ENCODE peak calls at places on chromosomes 16 and 17, in eight cellular contexts. P is PC-3; V is NCI-H1092; N is GM10248; I is mucosa of descending colon; M is anterior cingulate cortex; Q is activated CD4-positive, alpha-beta T cell treated with anti-CD3 and anti-CD28 coated beads, Interleukin-2, amount 10 ng/mL, durations not matched to agents 7 days and 5 days; J is HEK293T. O is an unnamed sample.

GRCh38 chr17:73118876-73119485 is 26.5 kb upstream of the SLC39A11 start:
- DNase-seq in P (no peak), V (peak), N (no peak), J (no peak), I (no peak), M (no peak), Q (no peak), O (no peak)

GRCh38 chr17:81387235-81388060 is 7.8 kb upstream of the BAHCC1 start:
- DNase-seq in J (peak), P (peak), N (peak), V (no peak), I (peak), M (no peak), Q (peak), O (no peak)

GRCh38 chr17:13601776-13602551 is at the start of gene HS3ST3A1:
- DNase-seq in Q (no peak), M (no peak), N (no peak), J (peak), I (peak), P (peak), V (no peak), O (no peak)

GRCh38 chr17:76736349-76737081 is 616 bp downstream of the SRSF2 start:
- DNase-seq in P (no peak), J (peak), Q (peak), M (peak), N (peak), I (peak), V (peak), O (peak)

GRCh38 chr17:30573603-30574175 is 96.5 kb downstream of the GOSR1 start:
- DNase-seq in N (no peak), M (no peak), J (no peak), P (no peak), Q (no peak), I (no peak), V (no peak), O (no peak)

GRCh38 chr16:67040906-67041305 is 12.0 kb downstream of the CBFB start:
- DNase-seq in M (no peak), N (no peak), P (no peak), J (no peak), I (no peak), Q (no peak), V (no peak), O (no peak)

GRCh38 chr17:80453126-80453979 is 23.1 kb downstream of the NPTX1 start:
- DNase-seq in V (no peak), N (no peak), I (no peak), Q (no peak), J (no peak), P (peak), M (no peak), O (no peak)

GRCh38 chr16:2784536-2785100 is 2.7 kb downstream of the PRSS33 start:
- DNase-seq in Q (no peak), J (no peak), N (no peak), I (no peak), V (no peak), P (no peak), M (no peak), O (no peak)

GRCh38 chr17:74201250-74201649 is 2.2 kb upstream of the RPL38 start:
- DNase-seq in P (peak), N (no peak), Q (no peak), I (no peak), M (no peak), J (no peak), V (peak), O (no peak)

GRCh38 chr17:20989481-20989880 is 53.3 kb downstream of the USP22 start:
- DNase-seq in Q (no peak), M (no peak), P (no peak), N (no peak), V (no peak), I (peak), J (no peak), O (no peak)

GRCh38 chr16:54077412-54077821 is 209.2 kb downstream of the IRX3 start:
- DNase-seq in Q (no peak), M (no peak), P (peak), V (no peak), I (no peak), J (no peak), N (no peak), O (no peak)

GRCh38 chr16:14500791-14501190 is 129.3 kb downstream of the PARN start:
- DNase-seq in J (no peak), N (no peak), Q (no peak), M (no peak), V (no peak), P (no peak), I (no peak), O (no peak)

GRCh38 chr17:39014795-39015545 is 47.8 kb upstream of the FBXO47 start:
- DNase-seq in Q (no peak), P (no peak), J (no peak), V (no peak), M (no peak), I (no peak), N (no peak), O (no peak)

GRCh38 chr17:34727601-34728000 is 148.2 kb downstream of the TMEM132E start:
- DNase-seq in V (no peak), Q (no peak), I (no peak), P (no peak), N (no peak), M (no peak), J (no peak), O (no peak)

GRCh38 chr16:71707199-71707598 is 17.3 kb downstream of the PHLPP2 start:
- DNase-seq in V (no peak), P (no peak), I (no peak), N (no peak), M (no peak), Q (no peak), J (no peak), O (no peak)

GRCh38 chr17:40522250-40522960 is 21.0 kb upstream of the TNS4 start:
- DNase-seq in J (no peak), I (no peak), V (no peak), N (no peak), P (no peak), Q (no peak), M (no peak), O (no peak)

GRCh38 chr17:75288784-75289121 is 480 bp downstream of the SLC25A19 start:
- DNase-seq in I (no peak), M (no peak), Q (peak), P (peak), J (peak), V (no peak), N (peak), O (peak)

GRCh38 chr17:69046130-69046807 is 14.5 kb downstream of the ABCA9 start:
- DNase-seq in I (no peak), V (no peak), M (no peak), N (no peak), P (no peak), J (no peak), Q (no peak), O (no peak)

GRCh38 chr17:61388561-61389356 is 10.9 kb upstream of the TBX2 start:
- DNase-seq in I (no peak), J (no peak), M (no peak), P (no peak), V (no peak), Q (no peak), N (no peak), O (no peak)

GRCh38 chr16:813204-813915 is 12.8 kb upstream of the GNG13 start:
- DNase-seq in I (no peak), N (peak), M (peak), J (peak), Q (peak), V (no peak), P (peak), O (peak)

GRCh38 chr17:74514632-74515035 is 16.6 kb downstream of the CD300LB start:
- DNase-seq in N (peak), V (no peak), I (no peak), P (no peak), M (no peak), Q (peak), J (peak), O (no peak)

GRCh38 chr17:35871415-35871814 is 2.7 kb upstream of the HEATR9 start:
- DNase-seq in M (no peak), N (no peak), J (peak), Q (peak), I (no peak), V (no peak), P (no peak), O (peak)

GRCh38 chr16:81716478-81717210 is 62.4 kb upstream of the PLCG2 start:
- DNase-seq in V (no peak), I (no peak), N (peak), M (no peak), Q (no peak), J (no peak), P (no peak), O (no peak)

GRCh38 chr17:57370051-57370581 is 113.8 kb downstream of the MSI2 start:
- DNase-seq in N (no peak), I (no peak), V (no peak), P (peak), M (no peak), J (no peak), Q (no peak), O (no peak)

GRCh38 chr16:71610936-71611871 is 14.8 kb upstream of the MARVELD3 start:
- DNase-seq in Q (peak), M (peak), P (peak), N (peak), V (peak), I (peak), J (peak), O (peak)

GRCh38 chr16:89209522-89210044 is 7.9 kb upstream of the ZNF778 start:
- DNase-seq in P (no peak), J (no peak), V (no peak), N (no peak), M (no peak), I (no peak), Q (no peak), O (no peak)

GRCh38 chr16:59210955-59211541 is 476.9 kb upstream of the GOT2 start:
- DNase-seq in Q (no peak), I (no peak), V (no peak), P (no peak), J (no peak), N (no peak), M (no peak), O (no peak)

GRCh38 chr17:18005496-18005895 is 32.8 kb downstream of the DRC3 start:
- DNase-seq in V (no peak), N (no peak), P (peak), M (no peak), J (no peak), I (no peak), Q (no peak), O (no peak)

GRCh38 chr16:67115649-67116048 is 5.9 kb downstream of the PHAF1 start:
- DNase-seq in P (peak), J (no peak), M (no peak), I (no peak), V (no peak), N (no peak), Q (no peak), O (no peak)

GRCh38 chr16:57938936-57939871 is 31.7 kb downstream of the CNGB1 start:
- DNase-seq in I (peak), N (no peak), V (no peak), M (no peak), J (no peak), P (peak), Q (no peak), O (no peak)

GRCh38 chr17:63126607-63127006 is 160.6 kb downstream of the TANC2 start:
- DNase-seq in M (no peak), V (no peak), I (no peak), Q (no peak), J (no peak), N (no peak), P (peak), O (no peak)

GRCh38 chr17:30530346-30531025 is 53.3 kb downstream of the GOSR1 start:
- DNase-seq in N (no peak), I (no peak), V (no peak), J (no peak), P (no peak), M (no peak), Q (no peak), O (no peak)

GRCh38 chr16:19513377-19514053 is 8.4 kb downstream of the GDE1 start:
- DNase-seq in I (no peak), V (no peak), J (no peak), N (no peak), P (no peak), Q (no peak), M (no peak), O (no peak)

GRCh38 chr17:45336390-45337182 is 19.8 kb upstream of the MAP3K14 start:
- DNase-seq in N (no peak), I (no peak), P (no peak), M (no peak), V (no peak), Q (no peak), J (no peak), O (no peak)

GRCh38 chr16:50193594-50193993 is 40.5 kb downstream of the TENT4B start:
- DNase-seq in Q (no peak), J (no peak), P (no peak), N (no peak), V (no peak), M (no peak), I (no peak), O (no peak)

GRCh38 chr17:49881054-49881402 is 33.2 kb upstream of the TAC4 start:
- DNase-seq in Q (no peak), I (no peak), V (no peak), J (no peak), N (no peak), M (no peak), P (no peak), O (no peak)